ENCODE peak calls at places on chromosomes 6 and 20, in nine cellular contexts. One of them, this sample, is unnamed.

GRCh38 chr20:49705358-49705757 is 8.3 kb downstream of the B4GALT5 start:
- DNase-seq in NCI-H2081: no peak
- DNase-seq in lung microvascular endothelial cell: no peak
- DNase-seq in naive thymus-derived CD8-positive, alpha-beta T cell: no peak
- DNase-seq in foreskin fibroblast: no peak
- DNase-seq in CD4-positive, alpha-beta T cell: no peak
- DNase-seq in iPS DF 6.9: no peak
- DNase-seq in AG20443: no peak
- DNase-seq in ACHN: no peak
- DNase-seq in this sample: no peak

GRCh38 chr20:62980970-62981369 is 25.8 kb downstream of the BHLHE23 start:
- DNase-seq in naive thymus-derived CD8-positive, alpha-beta T cell: peak
- DNase-seq in ACHN: no peak
- DNase-seq in CD4-positive, alpha-beta T cell: peak
- DNase-seq in iPS DF 6.9: no peak
- DNase-seq in foreskin fibroblast: peak
- DNase-seq in AG20443: peak
- DNase-seq in lung microvascular endothelial cell: no peak
- DNase-seq in NCI-H2081: peak
- DNase-seq in this sample: no peak

GRCh38 chr6:42315991-42316378 is 98.3 kb upstream of the MRPS10 start:
- DNase-seq in AG20443: peak
- DNase-seq in naive thymus-derived CD8-positive, alpha-beta T cell: no peak
- DNase-seq in lung microvascular endothelial cell: peak
- DNase-seq in ACHN: peak
- DNase-seq in NCI-H2081: no peak
- DNase-seq in iPS DF 6.9: no peak
- DNase-seq in CD4-positive, alpha-beta T cell: no peak
- DNase-seq in foreskin fibroblast: peak
- DNase-seq in this sample: peak

GRCh38 chr6:67880939-67881705 is 754.0 kb upstream of the ADGRB3 start:
- DNase-seq in ACHN: no peak
- DNase-seq in CD4-positive, alpha-beta T cell: no peak
- DNase-seq in AG20443: no peak
- DNase-seq in lung microvascular endothelial cell: peak
- DNase-seq in naive thymus-derived CD8-positive, alpha-beta T cell: no peak
- DNase-seq in foreskin fibroblast: peak
- DNase-seq in iPS DF 6.9: no peak
- DNase-seq in NCI-H2081: no peak
- DNase-seq in this sample: no peak

GRCh38 chr20:49964964-49965780 is 17.6 kb upstream of the SNAI1 start:
- DNase-seq in iPS DF 6.9: no peak
- DNase-seq in ACHN: peak
- DNase-seq in naive thymus-derived CD8-positive, alpha-beta T cell: no peak
- DNase-seq in foreskin fibroblast: peak
- DNase-seq in CD4-positive, alpha-beta T cell: no peak
- DNase-seq in lung microvascular endothelial cell: peak
- DNase-seq in AG20443: peak
- DNase-seq in NCI-H2081: no peak
- DNase-seq in this sample: no peak

GRCh38 chr6:20377623-20378265 is 23.9 kb upstream of the E2F3 start:
- DNase-seq in CD4-positive, alpha-beta T cell: no peak
- DNase-seq in foreskin fibroblast: peak
- DNase-seq in iPS DF 6.9: no peak
- DNase-seq in NCI-H2081: no peak
- DNase-seq in AG20443: peak
- DNase-seq in lung microvascular endothelial cell: peak
- DNase-seq in naive thymus-derived CD8-positive, alpha-beta T cell: no peak
- DNase-seq in ACHN: peak
- DNase-seq in this sample: no peak

GRCh38 chr6:51265426-51265825 is 446.8 kb downstream of the TFAP2B start:
- DNase-seq in lung microvascular endothelial cell: no peak
- DNase-seq in iPS DF 6.9: no peak
- DNase-seq in NCI-H2081: no peak
- DNase-seq in CD4-positive, alpha-beta T cell: no peak
- DNase-seq in AG20443: no peak
- DNase-seq in ACHN: no peak
- DNase-seq in foreskin fibroblast: no peak
- DNase-seq in naive thymus-derived CD8-positive, alpha-beta T cell: no peak
- DNase-seq in this sample: no peak

GRCh38 chr6:125747589-125748533 is 1.6 kb upstream of the HEY2 start:
- DNase-seq in NCI-H2081: peak
- DNase-seq in naive thymus-derived CD8-positive, alpha-beta T cell: peak
- DNase-seq in AG20443: peak
- DNase-seq in lung microvascular endothelial cell: peak
- DNase-seq in ACHN: no peak
- DNase-seq in iPS DF 6.9: no peak
- DNase-seq in foreskin fibroblast: peak
- DNase-seq in CD4-positive, alpha-beta T cell: no peak
- DNase-seq in this sample: peak

GRCh38 chr6:147201885-147202515 is 2.2 kb upstream of the STXBP5 start:
- DNase-seq in ACHN: peak
- DNase-seq in NCI-H2081: peak
- DNase-seq in iPS DF 6.9: no peak
- DNase-seq in foreskin fibroblast: peak
- DNase-seq in CD4-positive, alpha-beta T cell: no peak
- DNase-seq in naive thymus-derived CD8-positive, alpha-beta T cell: no peak
- DNase-seq in AG20443: no peak
- DNase-seq in lung microvascular endothelial cell: peak
- DNase-seq in this sample: peak

GRCh38 chr20:41540916-41541315 is 77.3 kb downstream of the CHD6 start:
- DNase-seq in NCI-H2081: no peak
- DNase-seq in foreskin fibroblast: peak
- DNase-seq in iPS DF 6.9: no peak
- DNase-seq in lung microvascular endothelial cell: no peak
- DNase-seq in naive thymus-derived CD8-positive, alpha-beta T cell: no peak
- DNase-seq in AG20443: peak
- DNase-seq in CD4-positive, alpha-beta T cell: no peak
- DNase-seq in ACHN: no peak
- DNase-seq in this sample: no peak

GRCh38 chr6:87504440-87504839 is 31.7 kb downstream of the SLC35A1 start:
- DNase-seq in lung microvascular endothelial cell: no peak
- DNase-seq in iPS DF 6.9: no peak
- DNase-seq in naive thymus-derived CD8-positive, alpha-beta T cell: no peak
- DNase-seq in AG20443: no peak
- DNase-seq in foreskin fibroblast: peak
- DNase-seq in ACHN: no peak
- DNase-seq in NCI-H2081: no peak
- DNase-seq in CD4-positive, alpha-beta T cell: no peak
- DNase-seq in this sample: no peak